ENCODE peak calls at places on chromosomes 4 and X, in six cellular contexts. I, P, V, T, Q and H are unnamed samples.
A peak's percentile ranks its signal among the peaks of the same experiment; 100 is the strongest.

GRCh38 chr4:3410401-3411135 is 31.2 kb upstream of the HGFAC start:
- DNase-seq in P (no peak), V (no peak), I (no peak), Q (no peak), T (no peak), H (peak; percentile 58)

GRCh38 chr4:54099287-54099958 is 540 bp upstream of the GSX2 start:
- DNase-seq in P (no peak), I (no peak), V (peak; percentile 40), T (no peak), Q (no peak), H (no peak)

GRCh38 chr4:90215286-90215685 is 88.1 kb downstream of the CCSER1 start:
- DNase-seq in V (no peak), T (no peak), Q (no peak), I (no peak), P (no peak), H (no peak)

GRCh38 chr4:38868055-38868965 is 704 bp downstream of the FAM114A1 start:
- DNase-seq in I (peak; percentile 73), V (peak; percentile 48), P (peak; percentile 63), Q (no peak), T (no peak), H (no peak)

GRCh38 chr4:65393078-65393477 is 277.2 kb downstream of the EPHA5 start:
- DNase-seq in I (no peak), Q (no peak), P (no peak), V (no peak), T (no peak), H (no peak)

GRCh38 chr4:26857278-26858034 is 3.2 kb upstream of the STIM2 start:
- DNase-seq in P (peak; percentile 89), V (peak; percentile 93), I (peak; percentile 88), T (peak; percentile 63), Q (no peak), H (peak; percentile 63)

GRCh38 chr4:32215277-32215676 is 1495.1 kb downstream of the PCDH7 start:
- DNase-seq in Q (no peak), V (no peak), P (no peak), T (no peak), I (no peak), H (no peak)

GRCh38 chr4:60400599-60400998 is 799.5 kb upstream of the ADGRL3 start:
- DNase-seq in Q (no peak), V (no peak), P (no peak), T (no peak), I (no peak), H (peak; percentile 2)

GRCh38 chrX:67781132-67781531 is 237.3 kb downstream of the AR start:
- DNase-seq in I (no peak), Q (no peak), P (peak; percentile 20), T (no peak), V (no peak), H (no peak)

GRCh38 chr4:3807311-3807710 is 41.1 kb downstream of the ADRA2C start:
- DNase-seq in Q (no peak), V (no peak), T (no peak), I (no peak), P (no peak), H (no peak)

GRCh38 chrX:97295954-97296353 is 412.2 kb downstream of the RPA4 start:
- DNase-seq in P (no peak), I (no peak), V (no peak), T (no peak), Q (no peak), H (peak; percentile 64)

GRCh38 chrX:133654801-133655200 is 239.5 kb upstream of the GPC4 start:
- DNase-seq in P (no peak), V (peak; percentile 55), T (no peak), Q (no peak), I (no peak), H (no peak)

GRCh38 chr4:89539797-89540711 is 232.5 kb upstream of the GPRIN3 start:
- DNase-seq in I (no peak), P (no peak), Q (no peak), V (peak; percentile 12), T (peak; percentile 4), H (no peak)

GRCh38 chr4:683247-683897 is 5.6 kb downstream of the SLC49A3 start:
- DNase-seq in T (no peak), Q (no peak), P (no peak), V (no peak), I (no peak), H (no peak)

GRCh38 chr4:176270669-176271068 is 1.6 kb upstream of the ASB5 start:
- DNase-seq in P (no peak), Q (peak; percentile 99), T (peak; percentile 98), I (no peak), V (peak; percentile 84), H (no peak)

GRCh38 chr4:14879643-14880042 is 122.6 kb upstream of the CPEB2 start:
- DNase-seq in V (no peak), I (no peak), P (no peak), T (no peak), Q (no peak), H (no peak)

GRCh38 chr4:55169352-55169959 is 44.1 kb upstream of the KDR start:
- DNase-seq in P (no peak), T (peak; percentile 81), I (peak; percentile 34), V (no peak), Q (no peak), H (no peak)

GRCh38 chr4:55136634-55137033 is 11.2 kb upstream of the KDR start:
- DNase-seq in T (no peak), Q (no peak), P (no peak), I (no peak), V (no peak), H (no peak)

GRCh38 chr4:159358226-159358625 is 255.3 kb downstream of the RAPGEF2 start:
- DNase-seq in V (peak; percentile 68), P (no peak), I (no peak), T (peak; percentile 82), Q (peak; percentile 63), H (no peak)

GRCh38 chr4:56261027-56261426 is 126.3 kb downstream of the AASDH start:
- DNase-seq in T (no peak), Q (no peak), I (no peak), V (no peak), P (no peak), H (no peak)

GRCh38 chr4:138576684-138577083 is 334.5 kb upstream of the SLC7A11 start:
- DNase-seq in I (no peak), Q (no peak), V (peak; percentile 64), P (no peak), T (peak; percentile 41), H (peak; percentile 61)

GRCh38 chr4:100841911-100842310 is 324.1 kb upstream of the EMCN start:
- DNase-seq in P (no peak), T (no peak), Q (no peak), I (no peak), V (peak; percentile 40), H (no peak)

GRCh38 chrX:24424948-24425347 is 40.1 kb upstream of the PDK3 start:
- DNase-seq in T (peak; percentile 9), I (no peak), Q (no peak), V (peak; percentile 62), P (peak; percentile 74), H (no peak)

GRCh38 chr4:153792007-153792892 is 3.4 kb upstream of the SFRP2 start:
- DNase-seq in P (peak; percentile 41), V (peak; percentile 25), I (peak; percentile 72), Q (no peak), T (peak; percentile 42), H (no peak)
- H3K4me3 ChIP-seq in P (no peak overlapping the region), V (peak overlapping the region; percentile 24), I (no peak overlapping the region), Q (no peak overlapping the region), T (peak overlapping the region; percentile 38), H (no peak overlapping the region)

DNA sequence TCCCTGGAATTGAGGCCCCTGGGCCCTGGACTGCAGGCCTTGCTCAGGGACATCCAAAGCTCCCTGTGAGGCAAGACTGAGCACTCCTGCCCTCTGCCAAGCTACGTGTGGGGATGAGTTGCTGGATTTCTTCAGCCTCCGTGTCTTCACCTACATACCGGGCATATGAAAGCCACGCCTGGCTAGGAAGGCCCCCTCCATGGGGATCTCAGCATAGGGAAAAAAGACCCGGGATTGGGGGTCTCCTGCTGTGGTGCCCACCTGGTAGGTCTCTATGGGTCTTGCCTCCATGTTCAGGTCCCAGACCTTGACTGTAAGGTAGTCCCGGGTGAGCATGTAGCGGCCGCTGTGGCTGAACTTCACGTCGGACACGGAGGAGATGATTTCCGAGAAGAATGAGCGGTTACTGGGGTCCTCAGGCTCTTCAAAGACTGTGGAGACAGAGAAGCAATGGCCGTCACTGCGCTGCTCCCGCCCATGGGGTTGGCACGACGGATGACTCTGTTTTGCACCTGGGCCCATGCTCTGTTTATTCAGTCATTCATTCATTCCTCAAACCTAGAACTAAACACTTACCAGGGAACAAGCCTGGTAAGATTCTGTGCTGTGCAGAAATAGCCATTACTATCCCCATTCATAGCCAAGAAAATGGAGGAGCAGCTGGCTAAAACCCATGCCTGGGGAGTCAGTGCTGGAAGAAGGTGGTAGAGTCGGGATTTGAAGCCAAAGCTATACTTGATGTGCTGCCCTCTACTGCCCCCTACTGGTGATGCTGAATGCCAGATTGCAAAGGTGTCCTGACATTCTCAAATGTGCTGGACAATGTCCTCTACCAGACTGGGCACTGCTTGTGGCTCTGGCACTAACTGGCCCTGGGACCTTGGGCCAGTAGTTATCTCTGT is 63.9 kb downstream of the WFS1 start:
- DNase-seq in Q (no peak), T (no peak), I (peak; percentile 34), P (no peak), V (no peak), H (no peak)
- TF ChIP-seq CTCF in Q (peak; percentile 33), T (peak; percentile 75), I (peak; percentile 41), P (no peak), V (peak; percentile 63), H (peak; percentile 71)

GRCh38 chr4:157222764-157223145 is 2.2 kb downstream of the GRIA2 start:
- DNase-seq in T (no peak), I (no peak), V (no peak), Q (no peak), P (peak; percentile 16), H (no peak)

GRCh38 chr4:157221426-157221894 is 932 bp downstream of the GRIA2 start:
- DNase-seq in P (peak; percentile 15), T (no peak), Q (no peak), I (no peak), V (no peak), H (no peak)

GRCh38 chr4:157217708-157218107 is 2.8 kb upstream of the GRIA2 start:
- DNase-seq in V (peak; percentile 46), P (no peak), Q (no peak), I (no peak), T (no peak), H (no peak)

GRCh38 chr4:157221895-157222763 is 1.6 kb downstream of the GRIA2 start:
- DNase-seq in P (peak; percentile 41), V (no peak), I (no peak), Q (no peak), T (no peak), H (no peak)

GRCh38 chr4:157220026-157220881 is at the start of gene GRIA2:
- DNase-seq in Q (no peak), P (peak; percentile 68), T (peak; percentile 31), I (no peak), V (peak; percentile 66), H (peak; percentile 4)
- H3K4me3 ChIP-seq in Q (peak within 1 kb of the TSS; percentile 29), P (peak within 1 kb of the TSS; percentile 36), T (peak within 1 kb of the TSS; percentile 65), I (no peak within 1 kb of the TSS), V (peak within 1 kb of the TSS; percentile 23), H (no peak within 1 kb of the TSS)

GRCh38 chrX:138872537-138872936 is 161.0 kb upstream of the FGF13 start:
- DNase-seq in Q (no peak), V (no peak), T (no peak), I (no peak), P (no peak), H (no peak)

GRCh38 chrX:138875472-138875871 is 164.0 kb upstream of the FGF13 start:
- DNase-seq in Q (no peak), P (no peak), T (no peak), V (no peak), I (no peak), H (no peak)

GRCh38 chrX:138866643-138867042 is 155.1 kb upstream of the FGF13 start:
- DNase-seq in I (no peak), T (no peak), V (no peak), P (no peak), Q (no peak), H (no peak)

GRCh38 chrX:138874271-138874670 is 162.8 kb upstream of the FGF13 start:
- DNase-seq in V (no peak), Q (no peak), P (no peak), T (no peak), I (no peak), H (no peak)

GRCh38 chrX:138871739-138872138 is 160.2 kb upstream of the FGF13 start:
- DNase-seq in T (no peak), P (no peak), V (no peak), Q (no peak), I (no peak), H (no peak)
- TF ChIP-seq CTCF in T (no peak), P (no peak), V (no peak), Q (no peak), I (no peak), H (no peak)